ENCODE peak calls at places on chromosomes 3 and 15, in ten cellular contexts. J is A549, L is ovary, K is HCT116, I is stomach, Q is IMR-90, A is tibial nerve, X is adrenal gland, E is testis, Z is HepG2. Y is an unnamed sample.

GRCh38 chr3:117692416-117692995 is 982.9 kb downstream of the TUSC7 start:
- DNase-seq in E (no peak), K (no peak), X (no peak), Q (peak; percentile 94), A (no peak), L (no peak), I (no peak), Z (no peak), J (no peak), Y (no peak)

GRCh38 chr15:29364429-29365078 is 94.9 kb upstream of the NSMCE3 start:
- DNase-seq in Q (peak; percentile 86), E (peak; percentile 25), X (no peak), I (no peak), Z (peak; percentile 4), J (peak; percentile 29), K (no peak), A (no peak), L (no peak), Y (no peak)

GRCh38 chr3:146382386-146382785 is 87.0 kb downstream of the PLSCR2 start:
- DNase-seq in A (no peak), Z (peak; percentile 5), E (no peak), Q (peak; percentile 33), I (no peak), L (no peak), X (no peak), J (peak; percentile 65), K (peak; percentile 19), Y (no peak)

GRCh38 chr3:159200176-159200575 is 398.3 kb downstream of the MFSD1 start:
- DNase-seq in A (no peak), Q (no peak), I (no peak), Z (no peak), K (peak; percentile 49), X (no peak), E (no peak), L (no peak), J (no peak), Y (no peak)

GRCh38 chr3:99638244-99638948 is at the start of gene COL8A1:
- DNase-seq in E (peak; percentile 36), K (no peak), L (peak; percentile 62), I (no peak), Z (no peak), Q (peak; percentile 77), A (peak; percentile 71), J (no peak), X (peak; percentile 34), Y (peak; percentile 82)

GRCh38 chr15:85330941-85331588 is 49.3 kb upstream of the AKAP13 start:
- DNase-seq in E (peak; percentile 96), Q (peak; percentile 86), Z (peak; percentile 88), X (peak; percentile 88), I (peak; percentile 92), A (peak; percentile 87), J (peak; percentile 95), K (peak; percentile 82), L (peak; percentile 81), Y (peak; percentile 98)

GRCh38 chr15:90600954-90601353 is 71.2 kb downstream of the CRTC3 start:
- DNase-seq in I (no peak), Q (no peak), K (no peak), Z (no peak), L (no peak), X (no peak), J (no peak), E (no peak), A (no peak), Y (no peak)

GRCh38 chr3:31106912-31107311 is 212.5 kb upstream of the GADL1 start:
- DNase-seq in I (no peak), X (no peak), Z (no peak), J (no peak), K (no peak), L (no peak), E (no peak), A (no peak), Q (no peak), Y (no peak)

GRCh38 chr3:57783186-57784088 is 27.3 kb downstream of the SLMAP start:
- DNase-seq in Q (no peak), A (no peak), E (no peak), I (no peak), K (no peak), X (no peak), L (no peak), J (peak; percentile 25), Z (no peak), Y (no peak)
- H3K27ac ChIP-seq in Q (no peak overlapping the region), A (no peak overlapping the region), E (no peak overlapping the region), I (no peak overlapping the region), K (no peak overlapping the region), X (peak overlapping the region; percentile 61), L (peak overlapping the region; percentile 17), J (peak overlapping the region; percentile 24), Z (no peak overlapping the region), Y (no peak overlapping the region)

GRCh38 chr3:184384342-184384741 is 4.5 kb downstream of the CHRD start:
- DNase-seq in X (no peak), E (no peak), L (no peak), A (no peak), K (no peak), Z (no peak), Q (no peak), I (no peak), J (no peak), Y (no peak)

GRCh38 chr3:184384856-184385422 is 5.1 kb downstream of the CHRD start:
- DNase-seq in L (no peak), Z (no peak), Q (no peak), J (no peak), X (no peak), E (no peak), K (no peak), A (no peak), I (no peak), Y (no peak)

GRCh38 chr3:184387174-184387714 is 7.4 kb downstream of the CHRD start:
- DNase-seq in L (no peak), Z (no peak), A (no peak), E (no peak), Q (no peak), I (no peak), J (no peak), K (no peak), X (no peak), Y (no peak)

GRCh38 chr3:184388164-184388935 is 8.5 kb downstream of the CHRD start:
- DNase-seq in X (no peak), E (no peak), I (no peak), Z (no peak), J (no peak), A (no peak), Q (no peak), L (no peak), K (no peak), Y (no peak)

DNA sequence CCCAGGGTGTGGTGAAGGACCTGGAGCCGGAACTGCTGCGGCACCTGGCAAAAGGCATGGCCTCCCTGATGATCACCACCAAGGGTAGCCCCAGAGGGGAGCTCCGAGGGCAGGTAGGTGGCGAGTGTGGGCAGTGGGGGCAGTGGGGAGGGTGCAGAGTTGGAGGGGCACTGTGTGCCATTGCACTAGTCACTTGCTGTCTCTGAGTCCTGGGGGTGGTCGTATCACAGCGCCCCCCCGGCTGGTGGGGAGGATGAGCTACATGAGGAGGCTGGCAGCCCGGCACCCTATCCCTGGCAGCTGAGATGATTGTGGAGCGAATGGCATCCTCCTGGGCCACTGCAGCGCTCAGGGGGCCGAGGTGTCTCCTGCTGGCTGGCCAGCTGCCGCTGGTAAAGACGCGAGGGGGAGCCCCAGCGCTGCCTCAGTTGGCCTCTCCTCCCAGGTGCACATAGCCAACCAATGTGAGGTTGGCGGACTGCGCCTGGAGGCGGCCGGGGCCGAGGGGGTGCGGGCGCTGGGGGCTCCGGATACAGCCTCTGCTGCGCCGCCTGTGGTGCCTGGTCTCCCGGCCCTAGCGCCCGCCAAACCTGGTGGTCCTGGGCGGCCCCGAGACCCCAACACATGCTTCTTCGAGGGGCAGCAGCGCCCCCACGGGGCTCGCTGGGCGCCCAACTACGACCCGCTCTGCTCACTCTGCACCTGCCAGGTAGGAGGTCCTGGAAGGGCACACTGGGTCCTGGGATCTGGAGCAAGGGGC is 6.4 kb downstream of the CHRD start:
- DNase-seq in Q (no peak), Z (no peak), X (no peak), K (no peak), I (no peak), A (no peak), J (no peak), E (no peak), L (no peak), Y (no peak)
- TF ChIP-seq POLR2A in Q (no peak), Z (no peak), X (no peak), K (no peak), I (no peak), A (no peak), J (no peak), E (no peak), L (no peak), Y (no peak)

GRCh38 chr15:39192376-39192775 is 388.5 kb upstream of the THBS1 start:
- DNase-seq in E (no peak), L (no peak), Q (no peak), I (no peak), X (no peak), A (no peak), J (no peak), K (no peak), Z (no peak), Y (no peak)
- H3K4me1 ChIP-seq in E (peaks cover 9% of the 10 kb centered on the region), L (peaks cover 6% of the 10 kb centered on the region), Q (peaks cover 39% of the 10 kb centered on the region), I (no peaks in the 10 kb centered on the region), X (no peaks in the 10 kb centered on the region), A (peaks cover 11% of the 10 kb centered on the region), J (peaks cover 72% of the 10 kb centered on the region), K (peaks cover 32% of the 10 kb centered on the region), Z (peaks cover 26% of the 10 kb centered on the region), Y (no peaks in the 10 kb centered on the region)

GRCh38 chr3:15332405-15333098 is at the start of gene SH3BP5:
- DNase-seq in L (peak; percentile 88), E (peak; percentile 80), J (peak; percentile 68), Q (peak; percentile 47), I (peak; percentile 76), X (peak; percentile 92), A (peak; percentile 66), Z (no peak), K (peak; percentile 26), Y (peak; percentile 80)
- H3K27ac ChIP-seq in L (peak within 1 kb of the TSS; percentile 85), E (peak within 1 kb of the TSS; percentile 92), J (peak within 1 kb of the TSS; percentile 87), Q (peak within 1 kb of the TSS; percentile 38), I (peak within 1 kb of the TSS; percentile 64), X (peak within 1 kb of the TSS; percentile 99), A (peak within 1 kb of the TSS; percentile 98), Z (no peak within 1 kb of the TSS), K (peak within 1 kb of the TSS; percentile 59), Y (peak within 1 kb of the TSS; percentile 94)

GRCh38 chr3:153159771-153160397 is 2.1 kb upstream of the RAP2B start:
- DNase-seq in X (no peak), K (no peak), Z (no peak), I (no peak), L (no peak), E (no peak), Q (no peak), J (no peak), A (no peak), Y (no peak)

GRCh38 chr3:153162513-153163348 is 705 bp downstream of the RAP2B start:
- DNase-seq in J (peak; percentile 48), A (peak; percentile 24), E (peak; percentile 60), Z (no peak), L (peak; percentile 60), Q (peak; percentile 26), I (peak; percentile 45), K (no peak), X (peak; percentile 34), Y (peak; percentile 32)

GRCh38 chr3:153160451-153161137 is 1.4 kb upstream of the RAP2B start:
- DNase-seq in Z (peak; percentile 62), E (peak; percentile 71), A (peak; percentile 60), X (peak; percentile 88), K (peak; percentile 65), J (peak; percentile 85), I (peak; percentile 82), Q (peak; percentile 89), L (peak; percentile 81), Y (peak; percentile 74)

GRCh38 chr3:153161714-153162512 is at the start of gene RAP2B:
- DNase-seq in E (peak; percentile 98), X (peak; percentile 97), Z (peak; percentile 85), I (peak; percentile 99), Q (peak; percentile 93), L (peak; percentile 98), J (peak; percentile 96), A (peak; percentile 98), K (peak; percentile 88), Y (peak; percentile 98)

GRCh38 chr3:153161138-153161713 is 800 bp upstream of the RAP2B start:
- DNase-seq in A (peak; percentile 96), Z (peak; percentile 99), J (peak; percentile 100), Q (peak; percentile 100), L (peak; percentile 92), E (peak; percentile 98), K (peak; percentile 99), X (peak; percentile 96), I (peak; percentile 93), Y (peak; percentile 96)
- TF ChIP-seq POLR2A in A (peak; percentile 38), Z (no peak), J (peak; percentile 17), Q (no peak), L (peak; percentile 13), E (no peak), K (no peak), X (peak; percentile 69), I (no peak), Y (no peak)